ENCODE peak calls at places on chromosomes 12 and 14, in four cellular contexts. One of them, this sample, is unnamed.

GRCh38 chr12:68236421-68237059 is 10.9 kb upstream of the IL26 start:
- DNase-seq in HCT116: no peak
- DNase-seq in breast epithelium: no peak
- DNase-seq in IMR-90: no peak
- DNase-seq in this sample: no peak

GRCh38 chr12:70317781-70318180 is 48.3 kb upstream of the KCNMB4 start:
- DNase-seq in breast epithelium: no peak
- DNase-seq in IMR-90: no peak
- DNase-seq in HCT116: no peak
- DNase-seq in this sample: no peak

GRCh38 chr14:73696466-73697390 is 17.5 kb downstream of the PNMA1 start:
- DNase-seq in IMR-90: peak
- DNase-seq in HCT116: peak
- DNase-seq in breast epithelium: no peak
- DNase-seq in this sample: no peak

GRCh38 chr12:66934289-66934688 is 255.4 kb upstream of the GRIP1 start:
- DNase-seq in IMR-90: no peak
- DNase-seq in HCT116: no peak
- DNase-seq in breast epithelium: no peak
- DNase-seq in this sample: no peak

GRCh38 chr14:81625343-81625742 is 91.7 kb upstream of the SEL1L start:
- DNase-seq in HCT116: peak
- DNase-seq in IMR-90: no peak
- DNase-seq in breast epithelium: no peak
- DNase-seq in this sample: no peak

GRCh38 chr14:99326041-99326710 is 54.2 kb upstream of the BCL11B start:
- DNase-seq in HCT116: no peak
- DNase-seq in breast epithelium: no peak
- DNase-seq in IMR-90: no peak
- DNase-seq in this sample: no peak

GRCh38 chr12:91542048-91542447 is 359.4 kb upstream of the DCN start:
- DNase-seq in breast epithelium: no peak
- DNase-seq in IMR-90: no peak
- DNase-seq in HCT116: no peak
- DNase-seq in this sample: no peak

GRCh38 chr12:82867782-82868505 is 181.2 kb downstream of the TMTC2 start:
- DNase-seq in IMR-90: no peak
- DNase-seq in HCT116: no peak
- DNase-seq in breast epithelium: no peak
- DNase-seq in this sample: no peak

GRCh38 chr12:121513464-121514183 is 67.2 kb downstream of the KDM2B start:
- DNase-seq in breast epithelium: no peak
- DNase-seq in IMR-90: no peak
- DNase-seq in HCT116: peak
- DNase-seq in this sample: no peak

GRCh38 chr12:81196595-81196994 is 118.7 kb downstream of the ACSS3 start:
- DNase-seq in breast epithelium: no peak
- DNase-seq in IMR-90: no peak
- DNase-seq in HCT116: no peak
- DNase-seq in this sample: no peak

GRCh38 chr14:54329082-54329695 is 67.6 kb upstream of the CDKN3 start:
- DNase-seq in HCT116: peak
- DNase-seq in breast epithelium: no peak
- DNase-seq in IMR-90: peak
- DNase-seq in this sample: no peak

GRCh38 chr12:22981711-22982110 is 356.7 kb downstream of the ETNK1 start:
- DNase-seq in IMR-90: peak
- DNase-seq in HCT116: no peak
- DNase-seq in breast epithelium: no peak
- DNase-seq in this sample: no peak

GRCh38 chr14:93712838-93713724 is 75.2 kb downstream of the PRIMA1 start:
- DNase-seq in HCT116: no peak
- DNase-seq in IMR-90: peak
- DNase-seq in breast epithelium: peak
- DNase-seq in this sample: no peak

GRCh38 chr14:73728106-73729014 is 14.2 kb upstream of the PNMA1 start:
- DNase-seq in IMR-90: peak
- DNase-seq in HCT116: peak
- DNase-seq in breast epithelium: peak
- DNase-seq in this sample: peak

DNA sequence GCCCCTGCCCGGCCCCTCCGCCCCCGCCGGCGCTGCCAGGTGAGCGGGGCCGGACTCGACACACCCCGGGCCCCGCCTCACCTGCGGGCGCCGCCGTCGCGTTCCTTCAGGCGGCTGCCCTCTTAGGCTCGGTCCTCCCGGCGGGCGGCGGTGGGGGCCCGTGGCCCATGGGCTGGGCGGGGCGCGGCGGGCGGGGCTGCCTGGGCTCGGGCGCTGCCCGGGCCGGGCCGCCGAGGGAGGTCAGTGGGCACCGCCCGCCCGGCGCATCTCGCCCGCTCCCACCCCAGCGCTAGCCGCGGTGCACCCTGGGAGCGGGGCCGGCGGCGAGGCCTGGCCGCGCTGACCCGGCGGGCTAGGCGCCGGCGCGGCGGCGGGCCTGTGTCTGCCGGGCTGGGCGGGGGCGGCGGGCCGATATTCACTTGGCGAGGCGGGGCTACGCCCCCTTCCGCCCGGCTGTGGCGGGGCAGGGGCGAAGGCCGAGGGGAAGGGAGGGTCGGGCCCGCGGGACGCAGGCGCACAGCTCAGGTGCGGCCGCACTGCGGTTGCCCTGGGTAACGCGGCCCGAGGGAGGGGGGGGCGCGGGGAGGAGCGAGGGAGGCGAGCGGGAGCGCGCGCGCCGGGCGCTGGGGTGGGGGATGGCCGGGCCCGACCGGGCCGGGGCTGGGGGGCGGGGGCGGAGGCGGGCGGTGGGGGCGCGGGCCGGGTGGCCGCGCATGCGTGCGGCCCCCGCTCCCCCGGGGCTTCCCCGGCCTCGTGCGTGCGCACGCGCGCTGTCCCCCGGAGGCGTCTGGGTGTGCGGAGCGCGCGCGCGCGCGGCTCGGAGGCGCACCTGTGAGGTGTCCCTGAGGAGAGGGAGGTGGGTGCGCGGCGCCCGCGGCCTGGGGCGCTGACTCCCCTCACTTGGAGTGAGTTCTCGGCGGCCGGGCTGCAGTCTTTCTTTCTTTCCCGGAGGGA is at the start of the genes CCDC92 and ZNF664:
- DNase-seq in HCT116: peak
- DNase-seq in IMR-90: peak
- DNase-seq in breast epithelium: peak
- DNase-seq in this sample: peak
- TF ChIP-seq POLR2A in HCT116: peak
- TF ChIP-seq POLR2A in IMR-90: peak
- TF ChIP-seq POLR2A in breast epithelium: no peak
- TF ChIP-seq POLR2A in this sample: no peak

DNA sequence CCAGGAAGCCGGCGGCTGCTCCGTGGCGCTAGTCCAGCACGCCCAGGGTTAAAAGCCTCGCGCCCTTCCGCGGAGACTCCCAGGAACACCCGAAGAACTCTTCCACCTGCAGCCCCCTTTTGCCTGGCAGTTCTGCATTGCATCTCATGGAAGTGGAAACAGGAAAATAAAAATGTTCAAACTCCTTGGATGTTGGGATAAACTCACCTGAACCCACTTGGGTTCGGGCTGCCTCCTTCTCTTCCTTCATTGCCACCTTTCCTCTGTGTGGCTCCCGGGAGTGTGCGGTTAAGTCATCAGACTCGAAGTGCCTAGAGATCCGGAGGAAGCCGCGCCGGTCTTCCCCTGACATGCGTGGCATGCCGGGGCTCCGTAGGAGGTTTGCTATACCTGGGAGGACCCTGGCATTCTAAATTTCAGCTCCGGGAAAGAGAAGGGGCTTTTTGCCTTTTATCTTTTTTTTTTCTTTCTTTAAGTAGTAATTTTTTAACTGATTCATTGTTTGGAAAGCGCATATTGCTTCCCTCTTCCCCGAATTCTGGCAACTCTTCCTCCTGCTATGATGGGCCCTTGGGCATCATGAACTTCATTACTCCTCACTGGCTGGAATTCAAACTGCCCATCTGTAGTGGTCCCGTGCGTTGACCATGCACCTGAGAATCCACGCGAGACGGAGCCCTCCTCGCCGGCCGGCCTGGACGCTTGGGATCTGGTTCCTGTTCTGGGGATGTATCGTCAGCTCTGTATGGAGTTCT is 931.5 kb downstream of the DIO2 start:
- DNase-seq in HCT116: no peak
- DNase-seq in breast epithelium: peak
- DNase-seq in IMR-90: peak
- DNase-seq in this sample: no peak
- H3K4me3 ChIP-seq in HCT116: no peak
- H3K4me3 ChIP-seq in breast epithelium: peak
- H3K4me3 ChIP-seq in IMR-90: peak
- H3K4me3 ChIP-seq in this sample: peak

DNA sequence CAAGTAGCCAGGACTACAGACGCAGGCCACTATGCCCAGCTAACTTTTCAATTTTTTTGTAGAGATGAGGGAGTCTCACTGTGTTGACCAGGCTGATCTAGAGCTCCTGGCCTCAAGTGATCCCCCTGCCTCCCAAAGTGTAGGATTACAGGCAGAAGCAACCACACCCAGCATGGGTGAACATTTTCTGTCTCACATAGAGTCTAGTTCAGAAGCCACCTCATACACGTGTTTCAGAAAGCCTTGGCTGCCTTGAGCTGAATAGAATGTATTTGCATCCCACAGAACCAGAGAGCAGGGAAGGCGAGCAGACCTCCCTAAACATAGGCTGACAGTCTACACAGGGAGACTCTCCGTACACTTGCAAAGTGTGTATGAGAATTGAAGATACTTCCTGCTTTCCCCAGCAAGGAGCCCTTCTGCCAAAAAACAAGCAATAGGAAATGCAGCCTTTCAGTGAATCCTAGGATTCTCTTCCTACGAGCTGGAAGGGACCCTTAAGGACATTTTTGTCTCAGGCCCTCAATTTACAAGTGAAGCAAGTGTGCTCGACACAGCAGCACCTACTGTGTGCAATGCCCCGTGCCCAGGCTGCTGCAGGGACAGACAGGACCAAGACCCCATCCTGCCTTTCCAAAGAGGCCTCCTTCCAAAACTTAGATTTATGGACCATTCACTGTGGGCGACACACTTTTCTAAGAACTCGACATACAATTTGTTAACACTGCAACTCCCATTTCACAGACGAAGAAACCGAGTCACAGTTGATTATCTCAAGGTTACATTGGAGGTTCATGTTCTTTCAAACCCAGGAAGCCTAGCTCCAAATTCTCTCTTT is 11.2 kb downstream of the NUAK1 start:
- DNase-seq in breast epithelium: no peak
- DNase-seq in HCT116: no peak
- DNase-seq in IMR-90: peak
- DNase-seq in this sample: peak
- TF ChIP-seq CTCF in breast epithelium: no peak
- TF ChIP-seq CTCF in HCT116: no peak
- TF ChIP-seq CTCF in IMR-90: no peak
- TF ChIP-seq CTCF in this sample: no peak

GRCh38 chr12:124904306-124905098 is 9.9 kb downstream of the UBC start:
- DNase-seq in IMR-90: peak
- DNase-seq in HCT116: no peak
- DNase-seq in breast epithelium: peak
- DNase-seq in this sample: peak
- TF ChIP-seq POLR2A in IMR-90: no peak
- TF ChIP-seq POLR2A in HCT116: no peak
- TF ChIP-seq POLR2A in breast epithelium: no peak
- TF ChIP-seq POLR2A in this sample: no peak

This sample was measured in lower leg skin.